ENCODE peak calls at places on chromosomes 12 and 14, in five cellular contexts. C, T, Z, M and E are unnamed samples.

GRCh38 chr14:33452982-33453381 is 497.9 kb downstream of the EGLN3 start:
- DNase-seq in T (no peak), M (no peak), C (no peak), Z (no peak), E (no peak)

GRCh38 chr12:2836004-2836403 is 1.2 kb upstream of the NRIP2 start:
- DNase-seq in T (no peak), C (no peak), M (no peak), Z (no peak), E (no peak)

GRCh38 chr14:98965061-98965460 is 306.9 kb downstream of the BCL11B start:
- DNase-seq in C (no peak), T (no peak), Z (no peak), M (no peak), E (no peak)

GRCh38 chr14:101175731-101176534 is 272.4 kb upstream of the RTL1 start:
- DNase-seq in Z (no peak), C (no peak), T (no peak), M (no peak), E (no peak)

GRCh38 chr12:107921062-107921461 is 146.6 kb downstream of the ASCL4 start:
- DNase-seq in M (no peak), T (no peak), Z (no peak), C (no peak), E (no peak)

GRCh38 chr12:22083167-22083566 is 37.1 kb downstream of the CMAS start:
- DNase-seq in Z (no peak), M (no peak), T (no peak), C (peak), E (peak)

GRCh38 chr12:57736743-57737466 is 1.6 kb downstream of the AGAP2 start:
- DNase-seq in C (no peak), T (no peak), M (no peak), Z (no peak), E (no peak)

GRCh38 chr12:56687225-56688128 is 607 bp downstream of the PTGES3 start:
- DNase-seq in C (peak), Z (no peak), T (peak), M (peak), E (peak)

GRCh38 chr12:108939594-108939993 is 59.7 kb downstream of the DAO start:
- DNase-seq in C (peak), Z (peak), M (no peak), T (no peak), E (no peak)

GRCh38 chr12:76866726-76867125 is 12.1 kb downstream of the CSRP2 start:
- DNase-seq in C (no peak), T (no peak), M (no peak), Z (no peak), E (no peak)

GRCh38 chr12:4024701-4025419 is 151.7 kb upstream of the PARP11 start:
- DNase-seq in C (no peak), T (no peak), M (no peak), Z (peak), E (no peak)

GRCh38 chr14:90454041-90455000 is 57.5 kb downstream of the CALM1 start:
- DNase-seq in M (peak), C (peak), T (no peak), Z (peak), E (no peak)

GRCh38 chr12:54207539-54208267 is 18.9 kb upstream of the SMUG1 start:
- DNase-seq in C (peak), Z (peak), M (peak), T (peak), E (peak)